ENCODE peak calls at places on chromosomes 2 and 18, in seven cellular contexts. H, J, F, Z, C, L and Y are unnamed samples. For H3K4me1, the result is how much of the 10 kb centered on the place peaks cover.

GRCh38 chr2:24359129-24359528 is 1.2 kb downstream of the ITSN2 start:
- DNase-seq in J (no peak), C (no peak), H (peak), Z (no peak), F (no peak), L (no peak), Y (no peak)

GRCh38 chr2:219025637-219026585 is 15.4 kb downstream of the CFAP65 start:
- DNase-seq in L (no peak), Z (no peak), F (no peak), J (no peak), H (no peak), C (no peak), Y (no peak)

GRCh38 chr18:25057491-25058050 is 294.4 kb downstream of the ZNF521 start:
- DNase-seq in Z (no peak), J (no peak), F (no peak), C (no peak), H (no peak), L (no peak), Y (no peak)

GRCh38 chr18:55781481-55781957 is 193.5 kb upstream of the TCF4 start:
- DNase-seq in Z (no peak), F (no peak), L (no peak), H (peak), C (no peak), J (no peak), Y (peak)

GRCh38 chr2:181466661-181467576 is 9.7 kb downstream of the ITGA4 start:
- DNase-seq in H (peak), C (peak), Z (peak), J (peak), L (peak), F (peak), Y (peak)

GRCh38 chr2:127137225-127137624 is 30.3 kb upstream of the BIN1 start:
- DNase-seq in H (no peak), J (no peak), C (no peak), Z (no peak), F (no peak), L (no peak), Y (no peak)

GRCh38 chr2:217289909-217290283 is 430.0 kb upstream of the TNP1 start:
- DNase-seq in L (no peak), F (peak), J (peak), C (no peak), H (peak), Z (no peak), Y (peak)

GRCh38 chr2:182318466-182319309 is 108.1 kb downstream of the PDE1A start:
- DNase-seq in C (no peak), J (no peak), H (peak), Z (no peak), L (no peak), F (no peak), Y (peak)

GRCh38 chr2:199025146-199025545 is 432.6 kb downstream of the SATB2 start:
- DNase-seq in J (no peak), H (no peak), F (no peak), L (no peak), C (no peak), Z (no peak), Y (no peak)

GRCh38 chr2:95799490-95799889 is 192.1 kb downstream of the ANKRD36C start:
- DNase-seq in C (no peak), L (no peak), F (no peak), H (no peak), J (no peak), Z (no peak), Y (no peak)

GRCh38 chr18:69400976-69401474 is 337 bp downstream of the DOK6 start:
- DNase-seq in J (no peak), L (no peak), C (peak), Z (no peak), F (no peak), H (no peak), Y (peak)

GRCh38 chr2:119929537-119929936 is 83.3 kb upstream of the EPB41L5 start:
- DNase-seq in C (no peak), J (no peak), F (peak), L (no peak), H (no peak), Z (no peak), Y (no peak)

GRCh38 chr18:26657618-26658581 is 109.5 kb upstream of the KCTD1 start:
- DNase-seq in Z (no peak), H (no peak), L (no peak), F (no peak), C (no peak), J (no peak), Y (no peak)

GRCh38 chr2:867296-867695 is 83.4 kb upstream of the SNTG2 start:
- DNase-seq in Z (no peak), H (no peak), C (no peak), L (no peak), J (no peak), F (no peak), Y (no peak)

GRCh38 chr2:88187038-88187676 is 17.0 kb downstream of the THNSL2 start:
- DNase-seq in H (peak), Z (peak), J (peak), F (peak), L (peak), C (no peak), Y (peak)

GRCh38 chr2:233079953-233080835 is 20.1 kb downstream of the INPP5D start:
- DNase-seq in F (no peak), C (no peak), J (no peak), L (no peak), H (no peak), Z (no peak), Y (no peak)

GRCh38 chr2:233081731-233082221 is 21.6 kb downstream of the INPP5D start:
- DNase-seq in F (no peak), J (no peak), C (no peak), L (no peak), H (no peak), Z (no peak), Y (no peak)

GRCh38 chr2:233082222-233082933 is 22.2 kb downstream of the INPP5D start:
- DNase-seq in J (no peak), Z (no peak), C (no peak), H (no peak), F (no peak), L (no peak), Y (no peak)

GRCh38 chr2:233080836-233081229 is 20.7 kb downstream of the INPP5D start:
- DNase-seq in L (no peak), Z (no peak), H (no peak), F (no peak), J (no peak), C (no peak), Y (no peak)

DNA sequence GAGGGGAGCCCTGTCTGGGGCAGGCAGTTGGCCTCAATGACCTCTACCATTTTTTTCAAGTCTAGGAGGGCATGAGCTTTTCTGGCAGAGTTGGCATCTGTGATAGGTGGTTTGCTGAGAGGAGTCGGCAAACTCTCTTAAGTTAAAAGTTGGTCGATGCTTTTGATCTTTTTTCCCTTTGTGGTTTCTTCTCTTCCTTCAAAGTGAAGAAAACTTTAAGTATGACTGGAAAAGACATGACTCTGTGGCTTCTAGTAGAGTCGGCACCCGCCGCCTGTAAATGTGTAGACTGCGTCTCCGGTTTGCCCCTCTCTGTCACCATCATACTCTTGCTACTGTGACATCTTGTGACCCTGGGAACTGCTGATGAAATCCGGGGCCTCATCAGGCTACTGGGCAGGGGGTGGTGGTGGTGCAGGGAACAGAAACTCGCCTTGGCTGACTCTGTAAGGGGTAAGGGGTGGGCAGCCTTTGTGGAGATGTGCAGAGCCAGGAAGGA is 21.1 kb downstream of the INPP5D start:
- DNase-seq in Z (no peak), C (no peak), L (no peak), F (no peak), H (no peak), J (no peak), Y (no peak)
- H3K27ac ChIP-seq in Z (no peak), C (no peak), L (peak), F (peak), H (no peak), J (peak), Y (no peak)

GRCh38 chr2:36409971-36410370 is 54.4 kb downstream of the CRIM1 start:
- DNase-seq in H (no peak), Z (no peak), C (no peak), J (no peak), L (no peak), F (no peak), Y (no peak)
- H3K4me1 ChIP-seq in H (under half), Z (under half), C (under half), J (under half), L (under half), F (under half), Y (under half)

DNA sequence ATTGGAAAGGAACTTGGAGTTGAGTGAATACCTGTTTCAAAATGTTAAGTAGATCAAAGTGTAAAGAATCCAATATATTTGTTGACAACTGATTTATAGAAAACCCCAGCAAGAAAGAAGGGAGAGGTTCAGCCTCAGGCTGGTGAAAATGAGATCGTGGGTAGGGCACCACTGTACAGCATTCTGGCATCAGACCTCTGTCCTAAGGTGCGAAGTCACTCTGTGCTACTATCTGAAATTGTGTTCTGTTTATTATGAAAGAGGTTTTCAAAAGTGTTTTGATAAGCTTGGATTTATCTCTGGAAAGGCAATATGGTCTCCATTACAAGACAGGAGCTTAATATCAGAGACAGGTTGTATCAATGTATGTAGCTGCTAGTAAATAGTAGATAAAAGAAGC is 80.5 kb upstream of the MAP4K3 start:
- DNase-seq in F (peak), L (no peak), H (no peak), C (no peak), Z (no peak), J (no peak), Y (no peak)
- H3K27ac ChIP-seq in F (peak), L (no peak), H (no peak), C (no peak), Z (no peak), J (no peak), Y (no peak)

GRCh38 chr18:79680891-79681339 is 1.3 kb downstream of the CTDP1 start:
- DNase-seq in H (no peak), F (no peak), J (no peak), L (no peak), C (no peak), Z (no peak), Y (no peak)

GRCh38 chr18:79682896-79683625 is 3.5 kb downstream of the CTDP1 start:
- DNase-seq in H (no peak), J (no peak), L (no peak), Z (no peak), F (no peak), C (no peak), Y (no peak)

GRCh38 chr18:79680100-79680879 is 687 bp downstream of the CTDP1 start:
- DNase-seq in F (peak), L (peak), Z (peak), J (peak), H (peak), C (no peak), Y (peak)

GRCh38 chr18:79682481-79682880 is 2.9 kb downstream of the CTDP1 start:
- DNase-seq in J (no peak), Z (no peak), C (no peak), F (no peak), L (no peak), H (no peak), Y (no peak)

DNA sequence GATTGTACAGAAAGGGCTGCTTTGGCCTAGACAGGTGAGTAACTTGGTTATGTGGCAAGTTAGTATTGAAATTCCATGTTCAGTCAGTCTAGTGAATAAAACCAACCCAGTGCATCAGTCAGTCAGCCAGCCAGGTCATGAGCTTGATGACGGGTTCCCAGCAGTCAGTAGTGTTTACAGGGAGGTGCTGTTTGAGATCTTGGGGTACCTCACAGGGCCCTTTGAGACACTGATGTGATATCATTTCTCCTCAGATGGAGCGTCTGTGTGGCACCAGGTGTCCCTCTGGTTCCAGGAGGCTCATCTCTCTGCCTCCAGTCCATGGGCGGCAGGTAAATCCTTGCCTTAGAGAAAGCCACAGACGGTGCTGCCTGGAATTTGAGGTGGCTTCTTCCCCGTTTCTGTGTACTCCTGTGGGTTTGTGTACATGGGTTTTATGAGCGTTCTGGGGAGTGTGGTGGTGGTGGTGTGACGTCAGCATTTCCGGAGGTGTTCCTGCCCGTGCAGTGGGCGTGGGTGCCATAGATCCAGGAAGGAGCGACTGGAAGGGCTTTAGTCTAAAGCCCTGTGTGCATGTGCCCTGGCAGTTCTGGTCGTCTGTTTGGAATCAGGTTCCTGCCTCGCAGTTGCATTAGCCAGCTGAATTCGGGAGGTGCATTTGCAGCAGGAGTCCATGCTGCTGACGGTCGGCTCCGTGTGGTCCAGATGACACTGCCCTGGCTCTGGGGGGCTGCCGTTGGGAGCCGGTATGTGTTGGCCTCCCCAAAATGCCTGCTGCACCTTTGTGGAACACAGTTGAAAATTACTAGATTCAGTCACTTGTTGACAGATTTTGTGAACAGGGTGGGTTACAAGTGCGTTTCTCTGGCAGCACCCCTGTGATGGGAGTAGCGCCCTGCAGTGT is 2.1 kb downstream of the CTDP1 start:
- DNase-seq in C (no peak), L (no peak), J (no peak), F (peak), Z (no peak), H (peak), Y (no peak)
- H3K4me1 ChIP-seq in C (under half), L (under half), J (under half), F (under half), Z (under half), H (under half), Y (under half)

GRCh38 chr2:53569957-53570727 is 197.5 kb upstream of the CHAC2 start:
- DNase-seq in H (peak), F (no peak), Z (no peak), C (no peak), J (peak), L (no peak), Y (no peak)
- H3K27ac ChIP-seq in H (no peak), F (no peak), Z (no peak), C (no peak), J (no peak), L (no peak), Y (no peak)

GRCh38 chr2:65390134-65390533 is 42.3 kb downstream of the SPRED2 start:
- DNase-seq in L (no peak), Z (no peak), C (no peak), H (peak), F (peak), J (no peak), Y (no peak)

GRCh38 chr2:65388626-65389390 is 43.6 kb downstream of the SPRED2 start:
- DNase-seq in F (no peak), J (no peak), C (no peak), H (peak), Z (no peak), L (no peak), Y (no peak)

GRCh38 chr2:65387017-65387416 is 45.4 kb downstream of the SPRED2 start:
- DNase-seq in J (no peak), L (no peak), Z (no peak), H (no peak), F (no peak), C (no peak), Y (no peak)

GRCh38 chr2:65388051-65388531 is 44.3 kb downstream of the SPRED2 start:
- DNase-seq in J (peak), C (no peak), Z (no peak), F (no peak), L (peak), H (peak), Y (no peak)

GRCh38 chr2:65389476-65389875 is 42.9 kb downstream of the SPRED2 start:
- DNase-seq in Z (no peak), L (no peak), J (no peak), F (no peak), C (no peak), H (peak), Y (no peak)
- H3K4me1 ChIP-seq in Z (under half), L (under half), J (under half), F (under half), C (half or more), H (half or more), Y (under half)

DNA sequence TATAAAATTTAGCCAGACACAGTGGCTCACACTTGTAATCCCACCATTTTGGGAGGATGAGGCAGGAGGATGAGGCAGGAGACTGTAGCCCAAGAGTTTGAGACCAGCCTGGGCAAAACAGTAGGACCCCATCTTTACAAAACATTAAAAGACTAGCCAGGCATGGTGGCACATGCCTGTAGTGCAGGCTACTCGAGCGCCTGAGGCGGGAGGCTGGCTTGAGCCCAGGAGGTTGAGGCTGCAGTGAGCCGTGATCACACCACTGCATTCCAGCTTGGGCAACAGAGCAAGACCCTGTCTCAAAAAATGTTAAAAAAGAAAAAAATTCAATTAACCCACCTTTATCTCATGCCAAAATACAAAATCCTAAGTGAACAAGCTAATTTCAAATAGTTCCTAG is 4.0 kb downstream of the REV1 start:
- DNase-seq in Z (no peak), C (no peak), J (no peak), L (no peak), H (no peak), F (no peak), Y (no peak)
- H3K27ac ChIP-seq in Z (no peak), C (peak), J (no peak), L (no peak), H (peak), F (no peak), Y (no peak)